ENCODE peak calls at places on chromosomes 6 and 20, in ten cellular contexts. One of them, this sample, is unnamed.

GRCh38 chr6:35368038-35368887 is 25.9 kb downstream of the PPARD start:
- DNase-seq in heart left ventricle: no peak
- DNase-seq in tibial nerve: no peak
- DNase-seq in uterus: no peak
- DNase-seq in testis: no peak
- DNase-seq in IMR-90: peak; percentile 83
- DNase-seq in body of pancreas: no peak
- DNase-seq in ovary: no peak
- DNase-seq in A549: peak; percentile 55
- DNase-seq in spleen: no peak
- DNase-seq in this sample: no peak

GRCh38 chr6:88636871-88637270 is 326.5 kb downstream of the RNGTT start:
- DNase-seq in ovary: no peak
- DNase-seq in tibial nerve: no peak
- DNase-seq in uterus: no peak
- DNase-seq in body of pancreas: no peak
- DNase-seq in heart left ventricle: no peak
- DNase-seq in testis: no peak
- DNase-seq in A549: no peak
- DNase-seq in IMR-90: no peak
- DNase-seq in spleen: no peak
- DNase-seq in this sample: no peak

GRCh38 chr6:128491643-128492206 is 28.7 kb downstream of the PTPRK start:
- DNase-seq in ovary: no peak
- DNase-seq in tibial nerve: no peak
- DNase-seq in body of pancreas: peak; percentile 47
- DNase-seq in spleen: no peak
- DNase-seq in heart left ventricle: peak; percentile 45
- DNase-seq in testis: peak; percentile 15
- DNase-seq in IMR-90: peak; percentile 65
- DNase-seq in A549: no peak
- DNase-seq in uterus: no peak
- DNase-seq in this sample: no peak

GRCh38 chr6:41801380-41801779 is 13.9 kb downstream of the TOMM6 start:
- DNase-seq in A549: peak; percentile 31
- DNase-seq in spleen: no peak
- DNase-seq in uterus: no peak
- DNase-seq in testis: no peak
- DNase-seq in tibial nerve: no peak
- DNase-seq in ovary: no peak
- DNase-seq in body of pancreas: no peak
- DNase-seq in IMR-90: peak; percentile 38
- DNase-seq in heart left ventricle: no peak
- DNase-seq in this sample: no peak

GRCh38 chr6:88840806-88841539 is 122.4 kb downstream of the RNGTT start:
- DNase-seq in uterus: no peak
- DNase-seq in spleen: no peak
- DNase-seq in testis: no peak
- DNase-seq in body of pancreas: no peak
- DNase-seq in heart left ventricle: no peak
- DNase-seq in IMR-90: peak; percentile 35
- DNase-seq in tibial nerve: no peak
- DNase-seq in ovary: no peak
- DNase-seq in A549: no peak
- DNase-seq in this sample: no peak

GRCh38 chr6:93746892-93747291 is 327.5 kb upstream of the EPHA7 start:
- DNase-seq in A549: no peak
- DNase-seq in IMR-90: no peak
- DNase-seq in testis: no peak
- DNase-seq in uterus: no peak
- DNase-seq in spleen: no peak
- DNase-seq in tibial nerve: no peak
- DNase-seq in ovary: no peak
- DNase-seq in body of pancreas: no peak
- DNase-seq in heart left ventricle: no peak
- DNase-seq in this sample: no peak

GRCh38 chr20:40980106-40980827 is 48.4 kb upstream of the TOP1 start:
- DNase-seq in spleen: no peak
- DNase-seq in ovary: no peak
- DNase-seq in body of pancreas: no peak
- DNase-seq in uterus: no peak
- DNase-seq in IMR-90: no peak
- DNase-seq in A549: no peak
- DNase-seq in heart left ventricle: no peak
- DNase-seq in testis: no peak
- DNase-seq in tibial nerve: no peak
- DNase-seq in this sample: no peak

GRCh38 chr6:131353876-131354275 is 218.6 kb downstream of the AKAP7 start:
- DNase-seq in ovary: no peak
- DNase-seq in heart left ventricle: no peak
- DNase-seq in testis: no peak
- DNase-seq in IMR-90: no peak
- DNase-seq in A549: no peak
- DNase-seq in spleen: no peak
- DNase-seq in tibial nerve: no peak
- DNase-seq in body of pancreas: no peak
- DNase-seq in uterus: no peak
- DNase-seq in this sample: no peak

GRCh38 chr6:169867751-169868191 is 116.3 kb downstream of the ERMARD start:
- DNase-seq in ovary: no peak
- DNase-seq in IMR-90: no peak
- DNase-seq in heart left ventricle: peak; percentile 9
- DNase-seq in body of pancreas: no peak
- DNase-seq in uterus: no peak
- DNase-seq in testis: peak; percentile 5
- DNase-seq in tibial nerve: no peak
- DNase-seq in spleen: peak; percentile 51
- DNase-seq in A549: no peak
- DNase-seq in this sample: no peak

GRCh38 chr6:15628499-15629131 is 34.2 kb downstream of the DTNBP1 start:
- DNase-seq in uterus: no peak
- DNase-seq in tibial nerve: no peak
- DNase-seq in heart left ventricle: no peak
- DNase-seq in testis: no peak
- DNase-seq in ovary: no peak
- DNase-seq in body of pancreas: no peak
- DNase-seq in spleen: no peak
- DNase-seq in A549: no peak
- DNase-seq in IMR-90: peak; percentile 94
- DNase-seq in this sample: no peak

GRCh38 chr20:38164624-38165088 is 414 bp downstream of the TGM2 start:
- DNase-seq in A549: no peak
- DNase-seq in spleen: no peak
- DNase-seq in IMR-90: no peak
- DNase-seq in body of pancreas: no peak
- DNase-seq in tibial nerve: no peak
- DNase-seq in uterus: no peak
- DNase-seq in testis: no peak
- DNase-seq in ovary: no peak
- DNase-seq in heart left ventricle: no peak
- DNase-seq in this sample: no peak

GRCh38 chr20:38165089-38165965 is at the start of gene TGM2:
- DNase-seq in heart left ventricle: peak; percentile 87
- DNase-seq in IMR-90: peak; percentile 69
- DNase-seq in testis: peak; percentile 68
- DNase-seq in uterus: peak; percentile 85
- DNase-seq in body of pancreas: peak; percentile 84
- DNase-seq in ovary: peak; percentile 70
- DNase-seq in A549: peak; percentile 86
- DNase-seq in spleen: peak; percentile 94
- DNase-seq in tibial nerve: no peak
- DNase-seq in this sample: no peak

GRCh38 chr20:38162149-38162548 is 2.9 kb downstream of the TGM2 start:
- DNase-seq in spleen: no peak
- DNase-seq in IMR-90: no peak
- DNase-seq in A549: no peak
- DNase-seq in ovary: no peak
- DNase-seq in tibial nerve: no peak
- DNase-seq in body of pancreas: no peak
- DNase-seq in testis: no peak
- DNase-seq in uterus: no peak
- DNase-seq in heart left ventricle: no peak
- DNase-seq in this sample: no peak

GRCh38 chr20:38162878-38163875 is 1.9 kb downstream of the TGM2 start:
- DNase-seq in body of pancreas: no peak
- DNase-seq in heart left ventricle: no peak
- DNase-seq in spleen: peak; percentile 32
- DNase-seq in IMR-90: no peak
- DNase-seq in tibial nerve: no peak
- DNase-seq in testis: no peak
- DNase-seq in ovary: no peak
- DNase-seq in A549: no peak
- DNase-seq in uterus: no peak
- DNase-seq in this sample: no peak

DNA sequence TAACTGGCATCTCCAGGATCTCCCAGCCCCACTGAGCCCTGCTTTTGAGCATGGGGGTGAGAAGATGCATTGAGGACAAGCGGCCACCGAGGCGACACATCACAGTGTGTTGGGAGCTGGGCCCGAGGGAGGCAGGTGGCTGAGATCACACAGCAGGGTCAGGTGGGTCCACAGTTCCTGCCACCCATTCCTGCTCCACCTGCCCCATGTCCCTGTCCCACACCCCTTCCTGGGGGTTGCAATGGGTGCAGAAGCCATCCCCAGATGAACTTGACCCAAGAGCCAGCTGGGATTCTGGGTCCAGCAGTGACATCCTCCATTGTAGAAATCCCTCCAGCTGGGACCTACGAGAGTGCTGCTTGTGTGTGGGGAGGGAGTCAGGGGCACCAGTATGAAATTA is 1.0 kb downstream of the TGM2 start:
- DNase-seq in body of pancreas: no peak
- DNase-seq in A549: no peak
- DNase-seq in ovary: no peak
- DNase-seq in tibial nerve: no peak
- DNase-seq in IMR-90: no peak
- DNase-seq in spleen: no peak
- DNase-seq in uterus: no peak
- DNase-seq in testis: no peak
- DNase-seq in heart left ventricle: no peak
- DNase-seq in this sample: no peak
- H3K4me1 ChIP-seq in body of pancreas: peaks cover 13% of the 10 kb centered on the region
- H3K4me1 ChIP-seq in A549: peaks cover 84% of the 10 kb centered on the region
- H3K4me1 ChIP-seq in ovary: peaks cover 13% of the 10 kb centered on the region
- H3K4me1 ChIP-seq in tibial nerve: no peaks in the 10 kb centered on the region
- H3K4me1 ChIP-seq in IMR-90: peaks cover 43% of the 10 kb centered on the region
- H3K4me1 ChIP-seq in spleen: peaks cover 46% of the 10 kb centered on the region
- H3K4me1 ChIP-seq in uterus: peaks cover 5% of the 10 kb centered on the region
- H3K4me1 ChIP-seq in testis: peaks cover 7% of the 10 kb centered on the region
- H3K4me1 ChIP-seq in heart left ventricle: peaks cover 31% of the 10 kb centered on the region
- H3K4me1 ChIP-seq in this sample: peaks cover 12% of the 10 kb centered on the region

GRCh38 chr6:168278904-168279303 is 40.7 kb downstream of the DACT2 start:
- DNase-seq in body of pancreas: no peak
- DNase-seq in testis: no peak
- DNase-seq in spleen: no peak
- DNase-seq in ovary: no peak
- DNase-seq in tibial nerve: no peak
- DNase-seq in A549: no peak
- DNase-seq in IMR-90: no peak
- DNase-seq in uterus: no peak
- DNase-seq in heart left ventricle: no peak
- DNase-seq in this sample: no peak

GRCh38 chr6:168275168-168275567 is 44.4 kb downstream of the DACT2 start:
- DNase-seq in ovary: no peak
- DNase-seq in IMR-90: no peak
- DNase-seq in tibial nerve: no peak
- DNase-seq in testis: no peak
- DNase-seq in spleen: no peak
- DNase-seq in heart left ventricle: no peak
- DNase-seq in A549: no peak
- DNase-seq in uterus: no peak
- DNase-seq in body of pancreas: no peak
- DNase-seq in this sample: no peak

GRCh38 chr6:168279403-168279935 is 40.1 kb downstream of the DACT2 start:
- DNase-seq in ovary: no peak
- DNase-seq in A549: no peak
- DNase-seq in IMR-90: no peak
- DNase-seq in body of pancreas: no peak
- DNase-seq in spleen: peak; percentile 72
- DNase-seq in tibial nerve: no peak
- DNase-seq in heart left ventricle: no peak
- DNase-seq in testis: no peak
- DNase-seq in uterus: no peak
- DNase-seq in this sample: no peak

GRCh38 chr6:168276576-168277273 is 42.9 kb downstream of the DACT2 start:
- DNase-seq in ovary: no peak
- DNase-seq in testis: no peak
- DNase-seq in tibial nerve: no peak
- DNase-seq in spleen: peak; percentile 50
- DNase-seq in body of pancreas: no peak
- DNase-seq in IMR-90: no peak
- DNase-seq in uterus: no peak
- DNase-seq in heart left ventricle: no peak
- DNase-seq in A549: no peak
- DNase-seq in this sample: no peak

DNA sequence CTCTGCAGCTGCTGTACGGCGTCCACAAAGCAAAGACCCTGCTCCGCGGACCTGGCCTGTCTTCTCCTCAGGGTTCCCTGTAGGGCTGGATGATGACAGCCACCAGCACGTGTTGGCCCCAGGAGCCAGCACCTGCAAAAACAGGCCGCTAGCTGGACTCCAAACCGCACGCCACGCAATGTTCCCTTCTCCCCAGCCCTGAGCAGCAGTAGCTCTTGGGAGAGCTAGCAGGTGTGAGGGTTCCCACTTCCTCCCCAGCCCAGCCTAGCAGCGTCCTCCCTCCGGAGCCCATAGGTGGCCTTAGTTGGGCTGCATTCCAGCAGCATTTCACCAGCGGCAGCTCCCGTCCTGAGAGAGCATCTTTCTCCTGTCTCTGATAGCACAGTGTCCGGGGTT is 42.3 kb downstream of the DACT2 start:
- DNase-seq in heart left ventricle: no peak
- DNase-seq in A549: no peak
- DNase-seq in uterus: no peak
- DNase-seq in body of pancreas: peak; percentile 91
- DNase-seq in IMR-90: no peak
- DNase-seq in spleen: peak; percentile 68
- DNase-seq in testis: no peak
- DNase-seq in ovary: no peak
- DNase-seq in tibial nerve: no peak
- DNase-seq in this sample: no peak
- H3K9me3 ChIP-seq in heart left ventricle: no peaks in the 10 kb centered on the region
- H3K9me3 ChIP-seq in A549: no peaks in the 10 kb centered on the region
- H3K9me3 ChIP-seq in uterus: no peaks in the 10 kb centered on the region
- H3K9me3 ChIP-seq in body of pancreas: no peaks in the 10 kb centered on the region
- H3K9me3 ChIP-seq in IMR-90: peaks cover 67% of the 10 kb centered on the region
- H3K9me3 ChIP-seq in spleen: no peaks in the 10 kb centered on the region
- H3K9me3 ChIP-seq in testis: no peaks in the 10 kb centered on the region
- H3K9me3 ChIP-seq in ovary: no peaks in the 10 kb centered on the region
- H3K9me3 ChIP-seq in tibial nerve: no peaks in the 10 kb centered on the region
- H3K9me3 ChIP-seq in this sample: no peaks in the 10 kb centered on the region

GRCh38 chr6:26521485-26522391 is 16.4 kb upstream of the HMGN4 start:
- DNase-seq in A549: peak; percentile 90
- DNase-seq in tibial nerve: peak; percentile 57
- DNase-seq in ovary: peak; percentile 82
- DNase-seq in uterus: peak; percentile 84
- DNase-seq in body of pancreas: peak; percentile 66
- DNase-seq in spleen: peak; percentile 97
- DNase-seq in IMR-90: peak; percentile 64
- DNase-seq in testis: peak; percentile 81
- DNase-seq in heart left ventricle: peak; percentile 86
- DNase-seq in this sample: peak; percentile 87
- TF ChIP-seq POLR2A in A549: peak; percentile 61
- TF ChIP-seq POLR2A in tibial nerve: peak; percentile 32
- TF ChIP-seq POLR2A in ovary: peak; percentile 46
- TF ChIP-seq POLR2A in uterus: no peak
- TF ChIP-seq POLR2A in body of pancreas: peak; percentile 54
- TF ChIP-seq POLR2A in spleen: no peak
- TF ChIP-seq POLR2A in IMR-90: peak; percentile 37
- TF ChIP-seq POLR2A in testis: no peak
- TF ChIP-seq POLR2A in heart left ventricle: peak; percentile 43
- TF ChIP-seq POLR2A in this sample: no peak

GRCh38 chr20:50397058-50397457 is 113.1 kb upstream of the PTPN1 start:
- DNase-seq in testis: no peak
- DNase-seq in heart left ventricle: no peak
- DNase-seq in uterus: no peak
- DNase-seq in A549: no peak
- DNase-seq in ovary: no peak
- DNase-seq in body of pancreas: no peak
- DNase-seq in IMR-90: no peak
- DNase-seq in tibial nerve: no peak
- DNase-seq in spleen: no peak
- DNase-seq in this sample: no peak
- H3K4me1 ChIP-seq in testis: peaks cover 36% of the 10 kb centered on the region
- H3K4me1 ChIP-seq in heart left ventricle: peaks cover 19% of the 10 kb centered on the region
- H3K4me1 ChIP-seq in uterus: peaks cover 3% of the 10 kb centered on the region
- H3K4me1 ChIP-seq in A549: peaks cover 55% of the 10 kb centered on the region
- H3K4me1 ChIP-seq in ovary: peaks cover 9% of the 10 kb centered on the region
- H3K4me1 ChIP-seq in body of pancreas: peaks cover 46% of the 10 kb centered on the region
- H3K4me1 ChIP-seq in IMR-90: peaks cover 24% of the 10 kb centered on the region
- H3K4me1 ChIP-seq in tibial nerve: peaks cover 30% of the 10 kb centered on the region
- H3K4me1 ChIP-seq in spleen: peaks cover 31% of the 10 kb centered on the region
- H3K4me1 ChIP-seq in this sample: peaks cover 30% of the 10 kb centered on the region